ENCODE peak calls at places on chromosomes 12 and 14, in five cellular contexts. F, T, L, V and D are unnamed samples.

GRCh38 chr12:32828120-32828519 is 68.5 kb downstream of the PKP2 start:
- DNase-seq in F (no peak), T (no peak), L (no peak), V (no peak), D (no peak)

GRCh38 chr12:27331927-27332324 is 710 bp upstream of the BMAL2 start:
- DNase-seq in F (no peak), T (no peak), L (no peak), V (no peak), D (no peak)

GRCh38 chr12:9727813-9728212 is 5.1 kb downstream of the CLECL1 start:
- DNase-seq in F (no peak), T (no peak), L (no peak), V (no peak), D (no peak)

GRCh38 chr12:26701604-26702215 is 131.3 kb downstream of the ITPR2 start:
- DNase-seq in F (peak), T (no peak), L (peak), V (no peak), D (no peak)

GRCh38 chr12:12240671-12241345 is 26.0 kb downstream of the LRP6 start:
- DNase-seq in F (peak), T (no peak), L (peak), V (no peak), D (no peak)

GRCh38 chr12:105272152-105272551 is 36.2 kb upstream of the APPL2 start:
- DNase-seq in F (no peak), T (no peak), L (no peak), V (no peak), D (no peak)

GRCh38 chr12:43711348-43711747 is 47.2 kb downstream of the PUS7L start:
- DNase-seq in F (no peak), T (no peak), L (no peak), V (no peak), D (no peak)

GRCh38 chr14:88818018-88818417 is 6.4 kb upstream of the TTC8 start:
- DNase-seq in F (no peak), T (no peak), L (no peak), V (no peak), D (no peak)

GRCh38 chr12:9341260-9341585 is 133.0 kb upstream of the PZP start:
- DNase-seq in F (no peak), T (no peak), L (no peak), V (no peak), D (no peak)

GRCh38 chr12:81386101-81386500 is 308.2 kb downstream of the ACSS3 start:
- DNase-seq in F (no peak), T (no peak), L (no peak), V (no peak), D (no peak)

GRCh38 chr14:40850191-40850590 is 756.5 kb upstream of the LRFN5 start:
- DNase-seq in F (no peak), T (no peak), L (no peak), V (no peak), D (no peak)

GRCh38 chr14:77099425-77100167 is 1.5 kb downstream of the CIPC start:
- DNase-seq in F (peak), T (no peak), L (no peak), V (no peak), D (peak)

GRCh38 chr14:65074449-65075155 is 27.7 kb downstream of the MAX start:
- DNase-seq in F (peak), T (no peak), L (no peak), V (no peak), D (no peak)

GRCh38 chr14:64293976-64294671 is at the start of gene ESR2:
- DNase-seq in F (peak), T (peak), L (peak), V (peak), D (no peak)

GRCh38 chr12:59929091-59929490 is 333.3 kb downstream of the SLC16A7 start:
- DNase-seq in F (peak), T (no peak), L (no peak), V (no peak), D (no peak)

GRCh38 chr12:91256471-91256870 is 73.9 kb upstream of the DCN start:
- DNase-seq in F (no peak), T (no peak), L (no peak), V (no peak), D (no peak)

GRCh38 chr12:25152055-25152454 is 42.9 kb downstream of the DNAI7 start:
- DNase-seq in F (no peak), T (no peak), L (no peak), V (no peak), D (no peak)

GRCh38 chr14:36784541-36784940 is 122.9 kb downstream of the PAX9 start:
- DNase-seq in F (no peak), T (no peak), L (no peak), V (no peak), D (no peak)

GRCh38 chr12:50505945-50506344 is 1.2 kb downstream of the DIP2B start:
- DNase-seq in F (peak), T (no peak), L (peak), V (no peak), D (peak)

GRCh38 chr14:40652089-40652691 is 954.5 kb upstream of the LRFN5 start:
- DNase-seq in F (no peak), T (no peak), L (no peak), V (no peak), D (no peak)

GRCh38 chr12:108570743-108571603 is 8.6 kb downstream of the ISCU start:
- DNase-seq in F (peak), T (no peak), L (peak), V (no peak), D (no peak)
- TF ChIP-seq CTCF in F (peak), T (peak), L (peak), V (peak), D (peak)

GRCh38 chr12:132373967-132374820 is 44.8 kb upstream of the GALNT9 start:
- DNase-seq in F (peak), T (no peak), L (peak), V (no peak), D (no peak)
- TF ChIP-seq CTCF in F (peak), T (no peak), L (peak), V (peak), D (peak)

GRCh38 chr12:109714141-109714912 is 702 bp downstream of the FAM222A start:
- DNase-seq in F (peak), T (peak), L (peak), V (no peak), D (peak)
- TF ChIP-seq CTCF in F (no peak), T (no peak), L (peak), V (peak), D (peak)

GRCh38 chr12:64392221-64392620 is 1.7 kb upstream of the C12orf56 start:
- DNase-seq in F (peak), T (peak), L (peak), V (no peak), D (no peak)
- TF ChIP-seq CTCF in F (peak), T (peak), L (peak), V (peak), D (no peak)

GRCh38 chr12:30754750-30755394 is at the start of gene CAPRIN2:
- DNase-seq in F (peak), T (peak), L (peak), V (peak), D (peak)
- TF ChIP-seq CTCF in F (no peak), T (peak), L (peak), V (peak), D (peak)

GRCh38 chr12:115895247-115895646 is 382.2 kb downstream of the MED13L start:
- DNase-seq in F (no peak), T (peak), L (no peak), V (no peak), D (no peak)
- TF ChIP-seq CTCF in F (peak), T (no peak), L (peak), V (peak), D (no peak)